ENCODE peak calls at places on chromosomes 16 and 17, in five cellular contexts. One of them, this sample, is unnamed.

GRCh38 chr17:43360739-43361498 is 37.9 kb upstream of the ARL4D start:
- DNase-seq in activated CD4-positive, alpha-beta T cell treated with anti-CD3 and anti-CD28 coated beads for 36 hours: peak
- DNase-seq in AG20443: peak
- DNase-seq in kidney glomerular epithelial cell: peak
- DNase-seq in NCI-H460: peak
- DNase-seq in this sample: peak

GRCh38 chr16:50638816-50639670 is 42.1 kb downstream of the SNX20 start:
- DNase-seq in activated CD4-positive, alpha-beta T cell treated with anti-CD3 and anti-CD28 coated beads for 36 hours: no peak
- DNase-seq in AG20443: no peak
- DNase-seq in kidney glomerular epithelial cell: no peak
- DNase-seq in NCI-H460: no peak
- DNase-seq in this sample: no peak

GRCh38 chr17:17684901-17685774 is 3.9 kb downstream of the RAI1 start:
- DNase-seq in activated CD4-positive, alpha-beta T cell treated with anti-CD3 and anti-CD28 coated beads for 36 hours: no peak
- DNase-seq in AG20443: no peak
- DNase-seq in kidney glomerular epithelial cell: peak
- DNase-seq in NCI-H460: no peak
- DNase-seq in this sample: no peak

GRCh38 chr16:11301645-11302513 is 20.7 kb upstream of the PRM1 start:
- DNase-seq in activated CD4-positive, alpha-beta T cell treated with anti-CD3 and anti-CD28 coated beads for 36 hours: no peak
- DNase-seq in AG20443: no peak
- DNase-seq in kidney glomerular epithelial cell: no peak
- DNase-seq in NCI-H460: no peak
- DNase-seq in this sample: no peak

GRCh38 chr16:17501321-17501720 is 30.6 kb upstream of the XYLT1 start:
- DNase-seq in activated CD4-positive, alpha-beta T cell treated with anti-CD3 and anti-CD28 coated beads for 36 hours: no peak
- DNase-seq in AG20443: no peak
- DNase-seq in kidney glomerular epithelial cell: no peak
- DNase-seq in NCI-H460: no peak
- DNase-seq in this sample: no peak

GRCh38 chr16:89142474-89143197 is 28.9 kb upstream of the CDH15 start:
- DNase-seq in activated CD4-positive, alpha-beta T cell treated with anti-CD3 and anti-CD28 coated beads for 36 hours: no peak
- DNase-seq in AG20443: no peak
- DNase-seq in kidney glomerular epithelial cell: no peak
- DNase-seq in NCI-H460: no peak
- DNase-seq in this sample: no peak

GRCh38 chr16:81571592-81572230 is 127.1 kb downstream of the CMIP start:
- DNase-seq in activated CD4-positive, alpha-beta T cell treated with anti-CD3 and anti-CD28 coated beads for 36 hours: no peak
- DNase-seq in AG20443: no peak
- DNase-seq in kidney glomerular epithelial cell: no peak
- DNase-seq in NCI-H460: no peak
- DNase-seq in this sample: no peak

GRCh38 chr17:41048441-41048840 is 1.3 kb upstream of the KRTAP2-1 start:
- DNase-seq in activated CD4-positive, alpha-beta T cell treated with anti-CD3 and anti-CD28 coated beads for 36 hours: no peak
- DNase-seq in AG20443: peak
- DNase-seq in kidney glomerular epithelial cell: no peak
- DNase-seq in NCI-H460: no peak
- DNase-seq in this sample: no peak

GRCh38 chr16:82995927-82996441 is 369.2 kb downstream of the CDH13 start:
- DNase-seq in activated CD4-positive, alpha-beta T cell treated with anti-CD3 and anti-CD28 coated beads for 36 hours: peak
- DNase-seq in AG20443: peak
- DNase-seq in kidney glomerular epithelial cell: peak
- DNase-seq in NCI-H460: peak
- DNase-seq in this sample: no peak

GRCh38 chr17:29215717-29216116 is 30.9 kb upstream of the CRYBA1 start:
- DNase-seq in activated CD4-positive, alpha-beta T cell treated with anti-CD3 and anti-CD28 coated beads for 36 hours: no peak
- DNase-seq in AG20443: no peak
- DNase-seq in kidney glomerular epithelial cell: peak
- DNase-seq in NCI-H460: no peak
- DNase-seq in this sample: no peak

GRCh38 chr17:36511216-36511615 is 23.5 kb downstream of the MYO19 start:
- DNase-seq in activated CD4-positive, alpha-beta T cell treated with anti-CD3 and anti-CD28 coated beads for 36 hours: no peak
- DNase-seq in AG20443: no peak
- DNase-seq in kidney glomerular epithelial cell: no peak
- DNase-seq in NCI-H460: no peak
- DNase-seq in this sample: no peak

GRCh38 chr16:50644730-50645129 is 36.4 kb downstream of the SNX20 start:
- DNase-seq in activated CD4-positive, alpha-beta T cell treated with anti-CD3 and anti-CD28 coated beads for 36 hours: peak
- DNase-seq in AG20443: peak
- DNase-seq in kidney glomerular epithelial cell: peak
- DNase-seq in NCI-H460: peak
- DNase-seq in this sample: no peak

GRCh38 chr17:40448213-40448638 is 5.0 kb downstream of the IGFBP4 start:
- DNase-seq in activated CD4-positive, alpha-beta T cell treated with anti-CD3 and anti-CD28 coated beads for 36 hours: no peak
- DNase-seq in AG20443: no peak
- DNase-seq in kidney glomerular epithelial cell: no peak
- DNase-seq in NCI-H460: no peak
- DNase-seq in this sample: no peak

GRCh38 chr16:70768205-70768580 is 32.8 kb downstream of the VAC14 start:
- DNase-seq in activated CD4-positive, alpha-beta T cell treated with anti-CD3 and anti-CD28 coated beads for 36 hours: no peak
- DNase-seq in AG20443: peak
- DNase-seq in kidney glomerular epithelial cell: no peak
- DNase-seq in NCI-H460: no peak
- DNase-seq in this sample: no peak

GRCh38 chr17:65219124-65219523 is 82.0 kb downstream of the RGS9 start:
- DNase-seq in activated CD4-positive, alpha-beta T cell treated with anti-CD3 and anti-CD28 coated beads for 36 hours: no peak
- DNase-seq in AG20443: peak
- DNase-seq in kidney glomerular epithelial cell: no peak
- DNase-seq in NCI-H460: no peak
- DNase-seq in this sample: no peak

GRCh38 chr17:4998666-4999428 is 1.1 kb downstream of the KIF1C start:
- DNase-seq in activated CD4-positive, alpha-beta T cell treated with anti-CD3 and anti-CD28 coated beads for 36 hours: peak
- DNase-seq in AG20443: no peak
- DNase-seq in kidney glomerular epithelial cell: no peak
- DNase-seq in NCI-H460: no peak
- DNase-seq in this sample: no peak

GRCh38 chr16:2787961-2788360 is 601 bp upstream of the PRSS33 start:
- DNase-seq in activated CD4-positive, alpha-beta T cell treated with anti-CD3 and anti-CD28 coated beads for 36 hours: no peak
- DNase-seq in AG20443: no peak
- DNase-seq in kidney glomerular epithelial cell: no peak
- DNase-seq in NCI-H460: no peak
- DNase-seq in this sample: no peak

GRCh38 chr16:88194397-88195020 is 188.2 kb upstream of the ZNF469 start:
- DNase-seq in activated CD4-positive, alpha-beta T cell treated with anti-CD3 and anti-CD28 coated beads for 36 hours: no peak
- DNase-seq in AG20443: peak
- DNase-seq in kidney glomerular epithelial cell: no peak
- DNase-seq in NCI-H460: no peak
- DNase-seq in this sample: no peak

GRCh38 chr17:5226940-5227878 is 7.5 kb downstream of the SCIMP start:
- DNase-seq in activated CD4-positive, alpha-beta T cell treated with anti-CD3 and anti-CD28 coated beads for 36 hours: peak
- DNase-seq in AG20443: no peak
- DNase-seq in kidney glomerular epithelial cell: no peak
- DNase-seq in NCI-H460: no peak
- DNase-seq in this sample: no peak

GRCh38 chr16:50718761-50719400 is 23.0 kb upstream of the CYLD start:
- DNase-seq in activated CD4-positive, alpha-beta T cell treated with anti-CD3 and anti-CD28 coated beads for 36 hours: no peak
- DNase-seq in AG20443: no peak
- DNase-seq in kidney glomerular epithelial cell: no peak
- DNase-seq in NCI-H460: no peak
- DNase-seq in this sample: no peak

GRCh38 chr17:82343560-82343959 is 10.0 kb upstream of the SECTM1 start:
- DNase-seq in activated CD4-positive, alpha-beta T cell treated with anti-CD3 and anti-CD28 coated beads for 36 hours: peak
- DNase-seq in AG20443: no peak
- DNase-seq in kidney glomerular epithelial cell: no peak
- DNase-seq in NCI-H460: no peak
- DNase-seq in this sample: no peak

GRCh38 chr17:82049521-82049971 is 2.1 kb downstream of the RFNG start:
- DNase-seq in activated CD4-positive, alpha-beta T cell treated with anti-CD3 and anti-CD28 coated beads for 36 hours: peak
- DNase-seq in AG20443: no peak
- DNase-seq in kidney glomerular epithelial cell: no peak
- DNase-seq in NCI-H460: no peak
- DNase-seq in this sample: no peak

GRCh38 chr16:52621651-52622050 is 74.7 kb upstream of the TOX3 start:
- DNase-seq in activated CD4-positive, alpha-beta T cell treated with anti-CD3 and anti-CD28 coated beads for 36 hours: no peak
- DNase-seq in AG20443: no peak
- DNase-seq in kidney glomerular epithelial cell: no peak
- DNase-seq in NCI-H460: no peak
- DNase-seq in this sample: no peak

GRCh38 chr17:75610103-75610984 is 22.7 kb downstream of the MYO15B start:
- DNase-seq in activated CD4-positive, alpha-beta T cell treated with anti-CD3 and anti-CD28 coated beads for 36 hours: no peak
- DNase-seq in AG20443: no peak
- DNase-seq in kidney glomerular epithelial cell: no peak
- DNase-seq in NCI-H460: no peak
- DNase-seq in this sample: no peak

GRCh38 chr16:1983544-1984346 is at the start of gene GFER:
- DNase-seq in activated CD4-positive, alpha-beta T cell treated with anti-CD3 and anti-CD28 coated beads for 36 hours: peak
- DNase-seq in AG20443: peak
- DNase-seq in kidney glomerular epithelial cell: peak
- DNase-seq in NCI-H460: peak
- DNase-seq in this sample: peak

GRCh38 chr17:4118095-4118743 is 24.6 kb downstream of the ZZEF1 start:
- DNase-seq in activated CD4-positive, alpha-beta T cell treated with anti-CD3 and anti-CD28 coated beads for 36 hours: no peak
- DNase-seq in AG20443: no peak
- DNase-seq in kidney glomerular epithelial cell: no peak
- DNase-seq in NCI-H460: no peak
- DNase-seq in this sample: no peak

GRCh38 chr17:77269696-77270681 is 129.2 kb downstream of the SEC14L1 start:
- DNase-seq in activated CD4-positive, alpha-beta T cell treated with anti-CD3 and anti-CD28 coated beads for 36 hours: no peak
- DNase-seq in AG20443: no peak
- DNase-seq in kidney glomerular epithelial cell: no peak
- DNase-seq in NCI-H460: no peak
- DNase-seq in this sample: no peak

GRCh38 chr17:30225919-30226553 is 9.5 kb downstream of the SLC6A4 start:
- DNase-seq in activated CD4-positive, alpha-beta T cell treated with anti-CD3 and anti-CD28 coated beads for 36 hours: no peak
- DNase-seq in AG20443: no peak
- DNase-seq in kidney glomerular epithelial cell: no peak
- DNase-seq in NCI-H460: no peak
- DNase-seq in this sample: no peak